ENCODE peak calls at places on chromosomes 2 and 18, in eight cellular contexts. Z, H, T, L, A, E, W and S are unnamed samples.

GRCh38 chr18:48548404-48548771 is 9.6 kb downstream of the CTIF start:
- DNase-seq in Z (peak; percentile 83), H (peak; percentile 22), T (peak; percentile 33), L (no peak), A (no peak), E (peak; percentile 80), W (no peak), S (no peak)

GRCh38 chr18:44637210-44638051 is 43.3 kb upstream of the SETBP1 start:
- DNase-seq in Z (no peak), H (no peak), T (peak; percentile 43), L (no peak), A (no peak), E (no peak), W (peak; percentile 76), S (no peak)

GRCh38 chr2:61016392-61017002 is 1.0 kb upstream of the PEX13 start:
- DNase-seq in Z (no peak), H (no peak), T (no peak), L (no peak), A (no peak), E (no peak), W (no peak), S (no peak)

GRCh38 chr2:111975053-111975552 is 76.7 kb downstream of the MERTK start:
- DNase-seq in Z (peak; percentile 52), H (no peak), T (peak; percentile 91), L (no peak), A (no peak), E (peak; percentile 78), W (peak; percentile 99), S (peak; percentile 90)

GRCh38 chr2:33137331-33137730 is 190.6 kb downstream of the LTBP1 start:
- DNase-seq in Z (no peak), H (no peak), T (no peak), L (no peak), A (no peak), E (no peak), W (no peak), S (no peak)

GRCh38 chr2:69735696-69736095 is 6.2 kb upstream of the ANXA4 start:
- DNase-seq in Z (peak; percentile 63), H (no peak), T (no peak), L (peak; percentile 38), A (no peak), E (no peak), W (no peak), S (no peak)

GRCh38 chr18:48663931-48664847 is 125.4 kb downstream of the CTIF start:
- DNase-seq in Z (peak; percentile 75), H (peak; percentile 83), T (peak; percentile 41), L (peak; percentile 62), A (no peak), E (peak; percentile 63), W (no peak), S (peak; percentile 86)

GRCh38 chr2:230011617-230012016 is 57.1 kb downstream of the SLC16A14 start:
- DNase-seq in Z (no peak), H (no peak), T (no peak), L (no peak), A (no peak), E (no peak), W (no peak), S (no peak)

GRCh38 chr2:42238644-42239288 is 69.6 kb downstream of the EML4 start:
- DNase-seq in Z (peak; percentile 65), H (peak; percentile 51), T (no peak), L (peak; percentile 17), A (no peak), E (no peak), W (no peak), S (no peak)

GRCh38 chr2:223688094-223688835 is 86.1 kb upstream of the SCG2 start:
- DNase-seq in Z (no peak), H (no peak), T (no peak), L (no peak), A (no peak), E (no peak), W (no peak), S (no peak)

GRCh38 chr18:3478262-3478978 is 28.4 kb downstream of the TGIF1 start:
- DNase-seq in Z (no peak), H (no peak), T (no peak), L (no peak), A (no peak), E (peak; percentile 86), W (peak; percentile 34), S (no peak)

GRCh38 chr18:61891271-61891670 is 1.5 kb downstream of the RNF152 start:
- DNase-seq in Z (no peak), H (no peak), T (peak; percentile 53), L (no peak), A (no peak), E (no peak), W (peak; percentile 63), S (no peak)

GRCh38 chr2:90207454-90208058 is 1516.1 kb downstream of the RPIA start:
- DNase-seq in Z (peak; percentile 8), H (no peak), T (peak; percentile 59), L (no peak), A (no peak), E (peak; percentile 2), W (no peak), S (no peak)

GRCh38 chr18:49880656-49881055 is 67.3 kb upstream of the ACAA2 start:
- DNase-seq in Z (no peak), H (no peak), T (no peak), L (no peak), A (no peak), E (peak; percentile 41), W (no peak), S (no peak)

GRCh38 chr2:36480596-36480995 is 117.4 kb downstream of the FEZ2 start:
- DNase-seq in Z (no peak), H (no peak), T (no peak), L (no peak), A (no peak), E (no peak), W (no peak), S (no peak)

GRCh38 chr2:191321861-191322662 is 76.9 kb downstream of the MYO1B start:
- DNase-seq in Z (no peak), H (no peak), T (no peak), L (no peak), A (no peak), E (peak; percentile 62), W (no peak), S (no peak)

GRCh38 chr2:233434666-233435375 is 80.5 kb downstream of the DGKD start:
- DNase-seq in Z (no peak), H (no peak), T (no peak), L (no peak), A (no peak), E (no peak), W (no peak), S (no peak)

GRCh38 chr2:10985260-10985659 is 73.5 kb downstream of the KCNF1 start:
- DNase-seq in Z (no peak), H (no peak), T (no peak), L (no peak), A (no peak), E (no peak), W (peak; percentile 16), S (no peak)

GRCh38 chr18:48832961-48833700 is 117.6 kb downstream of the SMAD7 start:
- DNase-seq in Z (peak; percentile 46), H (no peak), T (peak; percentile 76), L (no peak), A (no peak), E (peak; percentile 74), W (peak; percentile 60), S (no peak)

GRCh38 chr18:56740645-56741044 is 89.5 kb downstream of the WDR7 start:
- DNase-seq in Z (no peak), H (no peak), T (no peak), L (no peak), A (no peak), E (peak; percentile 27), W (no peak), S (no peak)

GRCh38 chr2:142082363-142082762 is 48.5 kb downstream of the LRP1B start:
- DNase-seq in Z (no peak), H (no peak), T (no peak), L (no peak), A (no peak), E (no peak), W (no peak), S (no peak)

GRCh38 chr2:224775638-224776037 is 59.5 kb upstream of the CCDC195 start:
- DNase-seq in Z (peak; percentile 75), H (no peak), T (no peak), L (no peak), A (no peak), E (peak; percentile 11), W (no peak), S (no peak)

GRCh38 chr2:152925540-152926448 is 207.4 kb downstream of the ARL6IP6 start:
- DNase-seq in Z (peak; percentile 72), H (peak; percentile 49), T (peak; percentile 22), L (peak; percentile 69), A (peak; percentile 0), E (peak; percentile 62), W (peak; percentile 44), S (no peak)
- TF ChIP-seq CTCF in Z (peak; percentile 62), H (peak; percentile 41), T (peak; percentile 61), L (peak; percentile 62), A (peak; percentile 89), E (peak; percentile 64), W (peak; percentile 81), S (peak; percentile 14)

DNA sequence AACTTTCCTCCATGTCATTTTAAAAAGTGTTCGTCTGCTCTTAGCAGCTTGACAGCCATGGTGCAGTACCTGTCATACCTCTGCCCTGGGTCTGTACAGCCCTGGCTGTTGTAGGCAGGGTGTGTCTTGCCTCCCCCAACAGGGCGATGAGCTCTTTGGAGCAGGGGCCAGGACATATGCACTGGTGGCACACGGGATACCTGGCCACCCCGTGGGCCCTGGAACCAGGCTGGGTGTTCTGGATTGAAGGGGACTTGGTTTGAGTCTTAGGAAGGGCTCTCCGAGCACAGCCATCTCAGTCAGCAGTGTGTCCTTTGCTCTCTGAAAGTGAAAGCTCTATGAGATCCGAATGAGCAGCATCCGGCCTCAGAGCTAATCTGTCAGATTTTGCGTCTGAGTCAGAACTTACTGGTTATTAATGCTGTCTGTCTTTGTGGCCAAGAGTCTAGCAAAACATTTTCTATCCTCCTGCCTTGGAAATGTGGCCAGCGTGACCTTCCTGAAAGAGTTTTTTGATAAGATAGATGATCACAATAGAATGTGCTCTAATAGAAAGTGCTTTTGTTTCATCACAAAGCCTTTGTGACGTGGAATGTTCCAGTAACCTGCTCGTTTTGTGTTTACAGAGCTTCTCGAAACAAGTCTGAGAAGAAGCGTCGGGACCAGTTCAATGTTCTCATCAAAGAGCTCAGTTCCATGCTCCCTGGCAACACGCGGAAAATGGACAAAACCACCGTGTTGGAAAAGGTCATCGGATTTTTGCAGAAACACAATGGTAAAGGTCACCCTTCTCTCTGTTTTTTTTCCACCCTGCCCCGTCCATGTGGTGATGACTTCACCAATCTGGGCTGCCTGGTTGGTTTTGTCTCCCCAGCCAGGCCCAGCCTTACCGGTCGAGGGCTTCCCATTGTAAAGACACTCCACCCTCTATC is 77.3 kb upstream of the RPL31 start:
- DNase-seq in Z (peak; percentile 88), H (no peak), T (no peak), L (no peak), A (no peak), E (peak; percentile 86), W (no peak), S (peak; percentile 71)
- H3K27ac ChIP-seq in Z (peak overlapping the region; percentile 94), H (peak overlapping the region; percentile 66), T (no peak overlapping the region), L (no peak overlapping the region), A (peak overlapping the region; percentile 81), E (no peak overlapping the region), W (no peak overlapping the region), S (peak overlapping the region; percentile 90)

GRCh38 chr2:195542067-195542466 is 115.0 kb upstream of the SLC39A10 start:
- DNase-seq in Z (no peak), H (no peak), T (no peak), L (no peak), A (no peak), E (no peak), W (no peak), S (no peak)
- TF ChIP-seq CTCF in Z (no peak), H (no peak), T (no peak), L (no peak), A (no peak), E (no peak), W (no peak), S (no peak)

GRCh38 chr2:59939173-59939572 is 614.3 kb downstream of the BCL11A start:
- DNase-seq in Z (no peak), H (no peak), T (no peak), L (no peak), A (no peak), E (no peak), W (no peak), S (no peak)
- H3K27ac ChIP-seq in Z (no peak overlapping the region), H (no peak overlapping the region), T (no peak overlapping the region), L (no peak overlapping the region), A (no peak overlapping the region), E (no peak overlapping the region), W (no peak overlapping the region), S (no peak overlapping the region)